ENCODE peak calls at places on chromosomes 4 and X, in six cellular contexts. U is uterus, V is cardiac muscle cell, W is HCT116, F is lower leg skin, L is H9. C is an unnamed sample.

GRCh38 chr4:151117371-151117962 is 18.0 kb downstream of the RPS3A start:
- DNase-seq in L (peak), U (peak), W (peak), F (peak), V (peak), C (peak)

GRCh38 chrX:23694606-23695005 is 27.3 kb downstream of the PRDX4 start:
- DNase-seq in V (peak), F (peak), W (peak), L (peak), U (peak), C (peak)

GRCh38 chr4:17894421-17894820 is 83.6 kb downstream of the NCAPG start:
- DNase-seq in U (no peak), V (no peak), L (no peak), F (no peak), W (no peak), C (no peak)

GRCh38 chr4:125938541-125938940 is 623.8 kb downstream of the FAT4 start:
- DNase-seq in W (no peak), L (no peak), V (peak), F (no peak), U (no peak), C (no peak)

GRCh38 chr4:128517739-128518510 is 230.3 kb upstream of the PGRMC2 start:
- DNase-seq in V (peak), L (no peak), U (peak), W (peak), F (peak), C (no peak)

GRCh38 chrX:139093201-139093600 is 381.7 kb upstream of the FGF13 start:
- DNase-seq in W (no peak), U (no peak), F (no peak), V (no peak), L (no peak), C (no peak)

GRCh38 chr4:127731406-127731805 is 1.2 kb downstream of the SLC25A31 start:
- DNase-seq in V (no peak), W (no peak), L (no peak), F (no peak), U (no peak), C (no peak)

GRCh38 chrX:19440713-19441112 is 74.6 kb downstream of the MAP3K15 start:
- DNase-seq in L (no peak), U (no peak), F (peak), W (no peak), V (peak), C (no peak)

GRCh38 chr4:163755013-163755412 is 260.5 kb downstream of the TMA16 start:
- DNase-seq in U (no peak), L (no peak), V (no peak), W (no peak), F (no peak), C (no peak)

GRCh38 chr4:6769138-6769983 is 13.2 kb upstream of the KIAA0232 start:
- DNase-seq in F (no peak), W (no peak), V (no peak), U (no peak), L (no peak), C (no peak)

GRCh38 chr4:147247577-147247976 is 233.3 kb upstream of the EDNRA start:
- DNase-seq in U (no peak), L (no peak), V (no peak), W (no peak), F (no peak), C (no peak)

GRCh38 chr4:8653326-8654000 is 60.9 kb downstream of the CPZ start:
- DNase-seq in F (no peak), U (no peak), V (no peak), L (peak), W (no peak), C (no peak)

GRCh38 chr4:186725422-186726149 is 1.9 kb upstream of the FAT1 start:
- DNase-seq in L (peak), U (peak), V (peak), W (peak), F (peak), C (no peak)
- TF ChIP-seq CTCF in L (peak), U (peak), V (peak), W (peak), F (no peak), C (no peak)

DNA sequence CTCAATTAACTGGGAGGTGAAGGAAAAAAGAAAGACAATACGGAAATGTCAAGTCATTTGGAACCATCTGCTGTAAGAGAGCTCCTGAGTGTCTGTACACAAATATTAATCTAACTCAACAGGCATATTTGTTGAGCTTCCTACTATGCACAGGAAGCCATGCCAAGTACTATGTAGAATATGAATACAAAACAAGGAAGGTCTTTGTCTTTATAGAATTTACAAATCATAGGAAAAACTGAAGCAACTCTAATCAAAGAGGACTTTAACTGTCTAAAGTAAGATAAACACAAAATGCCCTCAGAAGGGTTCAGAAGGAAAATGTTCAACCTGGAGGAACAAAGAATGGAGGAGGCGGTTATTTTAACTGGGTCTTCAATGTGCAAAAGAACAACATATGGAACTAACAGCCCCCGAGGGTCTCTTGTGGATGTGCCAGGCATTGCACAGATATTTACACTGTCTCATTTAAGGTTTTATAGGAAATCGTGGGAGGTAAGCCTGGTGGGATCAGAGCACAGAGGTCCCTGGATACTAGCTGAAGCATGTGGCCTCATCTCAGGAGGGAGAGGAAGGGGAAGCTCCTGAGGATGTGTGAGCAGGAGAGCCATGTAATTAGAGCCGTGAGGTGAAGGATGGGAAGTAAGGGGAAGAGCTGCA is 5.8 kb downstream of the FAM114A1 start:
- DNase-seq in F (no peak), V (no peak), L (no peak), W (no peak), U (no peak), C (no peak)
- TF ChIP-seq CTCF in F (no peak), V (no peak), L (peak), W (peak), U (no peak), C (no peak)

GRCh38 chr4:683982-684571 is 4.9 kb downstream of the SLC49A3 start:
- DNase-seq in F (no peak), V (peak), U (no peak), L (peak), W (peak), C (no peak)
- TF ChIP-seq CTCF in F (peak), V (peak), U (no peak), L (peak), W (peak), C (no peak)

DNA sequence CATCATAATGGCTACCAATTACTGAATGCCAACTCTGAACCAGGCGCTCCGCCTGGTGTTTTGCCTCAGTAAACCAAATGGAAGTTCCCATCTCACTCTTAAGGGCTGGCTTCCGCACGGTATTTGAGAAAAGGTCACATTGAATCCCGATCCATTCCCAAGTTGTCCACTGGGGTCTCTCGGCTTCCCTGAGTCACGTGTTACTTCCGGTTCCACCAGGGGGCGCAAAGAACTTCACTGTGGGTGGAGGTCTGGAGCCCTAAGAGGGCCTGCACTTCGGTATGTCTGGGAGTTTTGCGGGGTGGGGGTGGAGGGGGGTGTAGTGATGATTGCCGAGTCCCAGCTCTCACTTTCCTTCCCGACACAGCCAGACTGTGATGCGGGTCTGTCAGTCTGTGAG is 13.4 kb upstream of the NHS start:
- DNase-seq in W (no peak), L (peak), U (no peak), V (no peak), F (no peak), C (no peak)
- TF ChIP-seq CTCF in W (peak), L (peak), U (peak), V (no peak), F (no peak), C (no peak)

GRCh38 chr4:158586881-158587280 is 65.2 kb downstream of the RXFP1 start:
- DNase-seq in F (no peak), U (no peak), W (no peak), V (no peak), L (no peak), C (no peak)

GRCh38 chr4:158580064-158580463 is 58.4 kb downstream of the RXFP1 start:
- DNase-seq in U (no peak), F (no peak), W (no peak), V (no peak), L (peak), C (no peak)

GRCh38 chr4:158578476-158578875 is 56.8 kb downstream of the RXFP1 start:
- DNase-seq in F (no peak), V (peak), W (peak), L (no peak), U (no peak), C (no peak)

GRCh38 chr4:158581161-158581560 is 59.5 kb downstream of the RXFP1 start:
- DNase-seq in U (no peak), V (peak), W (no peak), F (no peak), L (no peak), C (no peak)
- TF ChIP-seq CTCF in U (no peak), V (no peak), W (no peak), F (no peak), L (no peak), C (no peak)

GRCh38 chrX:48936429-48937064 is 17.7 kb upstream of the PIM2 start:
- DNase-seq in L (no peak), F (no peak), U (no peak), V (no peak), W (no peak), C (no peak)

GRCh38 chrX:48939417-48940228 is 17.8 kb downstream of the OTUD5 start:
- DNase-seq in W (no peak), U (no peak), L (no peak), V (no peak), F (no peak), C (no peak)

GRCh38 chrX:48934581-48935331 is 15.9 kb upstream of the PIM2 start:
- DNase-seq in U (no peak), W (no peak), F (no peak), L (no peak), V (no peak), C (no peak)

GRCh38 chrX:48938721-48939416 is 18.5 kb downstream of the OTUD5 start:
- DNase-seq in W (no peak), F (no peak), L (no peak), U (no peak), V (no peak), C (no peak)

DNA sequence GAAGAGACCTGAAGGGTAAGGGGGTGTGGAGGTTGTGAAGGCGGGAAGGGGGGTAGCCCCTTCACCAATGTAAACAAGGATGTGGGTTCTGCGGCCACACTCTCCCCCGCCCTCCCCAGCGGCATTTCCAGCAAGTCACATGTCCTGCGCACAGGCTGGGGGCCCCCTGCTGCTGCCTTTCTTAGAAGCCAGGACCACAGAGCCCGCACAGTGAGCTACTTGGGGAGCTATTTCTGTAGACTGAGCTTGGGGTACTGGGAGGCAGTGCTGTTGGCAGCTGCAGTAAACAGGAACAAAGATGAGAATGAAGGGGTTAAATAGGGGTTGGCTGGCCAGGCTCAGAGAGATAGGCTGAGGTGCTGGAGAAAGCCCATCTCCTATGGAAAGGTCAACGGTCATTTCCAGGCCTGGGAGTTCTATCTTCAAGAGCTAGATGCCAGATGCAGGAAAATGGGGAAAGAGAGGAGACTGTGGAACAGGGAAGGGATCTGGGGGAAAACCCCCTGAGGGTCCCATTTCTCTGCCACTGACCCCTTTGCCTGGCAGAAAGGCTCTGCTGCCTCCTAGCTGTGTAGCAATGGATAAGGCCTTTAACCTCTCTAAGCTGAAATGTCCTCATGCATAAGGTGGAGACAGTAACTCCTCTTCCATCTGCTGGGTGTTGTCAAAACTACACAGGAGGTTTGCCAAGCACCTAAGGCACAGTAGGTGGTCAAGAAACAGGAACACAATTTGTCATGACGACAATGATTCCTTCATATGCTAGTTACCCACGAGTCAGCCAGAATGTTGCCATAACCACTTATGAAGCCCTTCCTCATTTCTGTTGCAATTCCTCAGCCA is 18.5 kb upstream of the PIM2 start:
- DNase-seq in U (no peak), W (no peak), L (no peak), V (peak), F (peak), C (peak)
- TF ChIP-seq CTCF in U (no peak), W (no peak), L (peak), V (no peak), F (no peak), C (peak)

GRCh38 chr4:153541426-153542096 is 75.4 kb downstream of the TMEM131L start:
- DNase-seq in U (no peak), W (no peak), F (no peak), L (no peak), V (peak), C (no peak)

GRCh38 chr4:153543351-153543750 is 77.2 kb downstream of the TMEM131L start:
- DNase-seq in W (no peak), F (no peak), U (no peak), L (no peak), V (no peak), C (no peak)

GRCh38 chr4:153542131-153542530 is 76.0 kb downstream of the TMEM131L start:
- DNase-seq in V (no peak), L (no peak), F (no peak), U (no peak), W (no peak), C (no peak)

GRCh38 chr4:153545822-153546221 is 79.7 kb downstream of the TMEM131L start:
- DNase-seq in V (no peak), U (no peak), F (no peak), L (no peak), W (no peak), C (no peak)

DNA sequence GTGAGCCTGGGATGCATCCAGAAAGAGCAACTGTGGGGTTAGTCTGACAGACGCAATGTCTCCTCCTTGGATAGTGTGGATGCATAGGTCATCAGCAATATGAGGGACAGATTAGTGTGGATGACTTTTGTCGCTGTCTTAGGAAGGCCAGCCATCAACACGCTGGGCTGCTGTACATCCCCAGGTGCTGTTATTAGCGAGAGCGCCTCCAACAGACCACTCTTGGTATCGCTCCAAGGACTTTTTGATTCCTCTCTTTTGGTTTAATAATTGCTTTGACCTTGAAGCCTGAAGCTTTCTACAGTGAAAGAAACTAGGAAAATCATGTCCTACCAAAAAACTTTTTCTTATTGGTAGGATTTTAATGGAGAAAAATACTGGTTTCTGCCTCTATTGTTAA is 76.7 kb downstream of the TMEM131L start:
- DNase-seq in L (no peak), U (no peak), V (no peak), F (no peak), W (no peak), C (no peak)
- TF ChIP-seq CTCF in L (peak), U (no peak), V (no peak), F (no peak), W (peak), C (no peak)

DNA sequence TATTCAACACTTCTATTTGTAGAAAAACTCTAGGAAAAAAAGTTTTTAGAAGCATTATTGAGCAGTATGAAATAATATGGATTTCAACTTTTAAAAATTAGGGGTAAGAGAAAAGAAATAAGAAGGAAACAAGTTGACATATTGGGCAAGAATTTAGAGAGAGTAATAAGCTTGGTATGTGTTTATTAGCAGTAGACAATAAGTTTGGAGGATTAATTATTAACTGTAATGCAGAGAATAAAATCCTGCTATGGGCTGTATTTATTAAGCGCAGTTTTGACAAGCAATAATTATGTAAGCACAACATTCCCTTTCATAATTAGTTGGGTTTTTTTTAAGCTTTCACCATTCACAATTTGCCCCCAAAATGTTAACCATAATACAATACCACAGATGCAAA is 162.7 kb upstream of the SLC7A11 start:
- DNase-seq in V (no peak), U (no peak), F (no peak), L (no peak), W (no peak), C (no peak)
- TF ChIP-seq CTCF in V (no peak), U (no peak), F (no peak), L (no peak), W (no peak), C (no peak)